ENCODE peak calls at places on chromosomes 1 and 21, in six cellular contexts. X is glutamatergic neuron, D is left lung, G is AML-193, L is substantia nigra, K is Calu3. M is an unnamed sample.

GRCh38 chr1:19445417-19446342 is 39.7 kb downstream of the CAPZB start:
- DNase-seq in X (no peak), D (no peak), G (no peak), L (no peak), K (no peak), M (peak)

GRCh38 chr1:237070519-237070918 is 28.5 kb downstream of the RYR2 start:
- DNase-seq in X (no peak), D (no peak), G (no peak), L (no peak), K (no peak), M (no peak)

GRCh38 chr1:184014271-184014670 is 23.3 kb downstream of the COLGALT2 start:
- DNase-seq in X (no peak), D (no peak), G (no peak), L (no peak), K (no peak), M (no peak)

GRCh38 chr1:13723810-13724209 is 23.8 kb downstream of the PRDM2 start:
- DNase-seq in X (no peak), D (peak), G (peak), L (no peak), K (no peak), M (no peak)

GRCh38 chr1:17289756-17290155 is 18.2 kb upstream of the PADI4 start:
- DNase-seq in X (no peak), D (no peak), G (no peak), L (no peak), K (no peak), M (no peak)

GRCh38 chr1:211326528-211327340 is at the start of gene TRAF5:
- DNase-seq in X (peak), D (peak), G (peak), L (no peak), K (peak), M (peak)

GRCh38 chr1:21552715-21553114 is 43.5 kb downstream of the ALPL start:
- DNase-seq in X (no peak), D (no peak), G (no peak), L (no peak), K (no peak), M (peak)

GRCh38 chr1:74689800-74690696 is 16.5 kb upstream of the ERICH3 start:
- DNase-seq in X (peak), D (no peak), G (peak), L (peak), K (peak), M (peak)

GRCh38 chr21:32819702-32820101 is 48.1 kb upstream of the PAXBP1 start:
- DNase-seq in X (no peak), D (no peak), G (no peak), L (no peak), K (no peak), M (no peak)

GRCh38 chr21:17712887-17713286 is 100.2 kb upstream of the BTG3 start:
- DNase-seq in X (no peak), D (no peak), G (no peak), L (no peak), K (no peak), M (no peak)

GRCh38 chr1:2271134-2271785 is 43.1 kb downstream of the SKI start:
- DNase-seq in X (no peak), D (no peak), G (no peak), L (no peak), K (no peak), M (no peak)

GRCh38 chr1:26695417-26696190 is at the start of gene ARID1A:
- DNase-seq in X (peak), D (peak), G (peak), L (peak), K (peak), M (peak)

GRCh38 chr1:54619749-54620148 is 3.6 kb downstream of the FAM151A start:
- DNase-seq in X (peak), D (no peak), G (no peak), L (no peak), K (no peak), M (no peak)

GRCh38 chr1:1598051-1598719 is 1.8 kb downstream of the FNDC10 start:
- DNase-seq in X (no peak), D (no peak), G (no peak), L (no peak), K (no peak), M (no peak)

GRCh38 chr21:33219961-33220360 is 9.8 kb upstream of the IFNAR2 start:
- DNase-seq in X (no peak), D (no peak), G (no peak), L (no peak), K (no peak), M (no peak)

GRCh38 chr1:66211521-66211920 is 322.4 kb upstream of the SGIP1 start:
- DNase-seq in X (no peak), D (no peak), G (no peak), L (no peak), K (no peak), M (no peak)

GRCh38 chr1:1157426-1157913 is 16.2 kb upstream of the TTLL10 start:
- DNase-seq in X (peak), D (peak), G (no peak), L (peak), K (peak), M (no peak)

GRCh38 chr1:9207715-9208114 is 26.9 kb upstream of the H6PD start:
- DNase-seq in X (no peak), D (no peak), G (no peak), L (no peak), K (no peak), M (no peak)

GRCh38 chr1:177080564-177080963 is 83.9 kb downstream of the ASTN1 start:
- DNase-seq in X (no peak), D (no peak), G (no peak), L (no peak), K (no peak), M (no peak)

GRCh38 chr1:89667691-89668090 is 34.8 kb downstream of the LRRC8C start:
- DNase-seq in X (no peak), D (no peak), G (no peak), L (no peak), K (no peak), M (no peak)

GRCh38 chr1:214439352-214440119 is 111.9 kb downstream of the PTPN14 start:
- DNase-seq in X (no peak), D (no peak), G (peak), L (no peak), K (peak), M (peak)

GRCh38 chr1:66335859-66336640 is 197.9 kb upstream of the SGIP1 start:
- DNase-seq in X (no peak), D (peak), G (peak), L (no peak), K (no peak), M (peak)

GRCh38 chr1:41496080-41497055 is 11.9 kb upstream of the EDN2 start:
- DNase-seq in X (peak), D (peak), G (no peak), L (no peak), K (peak), M (peak)

GRCh38 chr1:9044241-9044640 is 18.0 kb upstream of the SLC2A7 start:
- DNase-seq in X (no peak), D (no peak), G (no peak), L (no peak), K (no peak), M (no peak)

GRCh38 chr1:89953929-89954328 is 41.0 kb upstream of the ZNF326 start:
- DNase-seq in X (no peak), D (no peak), G (no peak), L (no peak), K (no peak), M (no peak)

GRCh38 chr1:115275216-115275615 is 62.8 kb downstream of the NGF start:
- DNase-seq in X (no peak), D (no peak), G (peak), L (no peak), K (no peak), M (peak)

GRCh38 chr1:162756523-162756922 is 34.0 kb upstream of the HSD17B7 start:
- DNase-seq in X (no peak), D (no peak), G (no peak), L (no peak), K (no peak), M (no peak)

GRCh38 chr1:43554444-43554992 is 23.8 kb downstream of the PTPRF start:
- DNase-seq in X (no peak), D (no peak), G (peak), L (no peak), K (peak), M (peak)

M was measured in KBM-7.